ENCODE peak calls at places on chromosomes 3 and 15, in nine cellular contexts. X is heart left ventricle; N is lower lobe of right lung; V is left kidney; C is cardiac septum; G is NCI-H2081; T is activated T-cell treated with anti-CD3 and anti-CD28 coated beads, Interleukin-2, amount 50 U/mL, for 72 hours; L is stimulated activated effector memory CD8-positive, alpha-beta T cell treated with anti-CD3 and anti-CD28 coated beads, Interleukin-12 subunit alpha, Interleukin-12 subunit beta, amount 100 ng/mL, for 72 hours; S is AML-193. Q is an unnamed sample.

GRCh38 chr3:194030372-194030771 is 105.6 kb upstream of the HES1 start:
- DNase-seq in X (no peak), G (peak; percentile 47), V (no peak), T (no peak), N (no peak), L (no peak), S (no peak), C (no peak), Q (no peak)

GRCh38 chr3:52317601-52318000 is 1.5 kb downstream of the DNAH1 start:
- DNase-seq in L (peak; percentile 66), N (peak; percentile 84), G (no peak), V (peak; percentile 93), S (no peak), C (peak; percentile 82), X (peak; percentile 82), T (peak; percentile 77), Q (peak; percentile 78)

GRCh38 chr3:42063886-42064285 is 27.3 kb upstream of the TRAK1 start:
- DNase-seq in S (no peak), N (no peak), C (no peak), V (no peak), L (no peak), G (no peak), X (no peak), T (no peak), Q (no peak)

GRCh38 chr3:207973-208372 is 11.4 kb downstream of the CHL1 start:
- DNase-seq in L (no peak), G (no peak), S (no peak), N (no peak), C (no peak), X (no peak), T (no peak), V (no peak), Q (no peak)

GRCh38 chr3:178964551-178964950 is 107.1 kb downstream of the ZMAT3 start:
- DNase-seq in X (no peak), G (no peak), L (no peak), V (no peak), C (no peak), N (no peak), T (no peak), S (no peak), Q (no peak)

GRCh38 chr3:195259146-195259563 is 11.8 kb downstream of the XXYLT1 start:
- DNase-seq in L (no peak), S (no peak), N (no peak), G (no peak), V (no peak), C (no peak), T (no peak), X (no peak), Q (no peak)

GRCh38 chr15:72195101-72195511 is 2.5 kb downstream of the GRAMD2A start:
- DNase-seq in X (no peak), G (no peak), C (peak; percentile 78), L (no peak), S (peak; percentile 98), V (no peak), N (peak; percentile 74), T (no peak), Q (no peak)

GRCh38 chr15:32855942-32856341 is 138.1 kb downstream of the GREM1 start:
- DNase-seq in V (no peak), S (no peak), C (no peak), X (no peak), T (no peak), N (no peak), L (no peak), G (no peak), Q (no peak)

GRCh38 chr15:82178061-82178460 is 84.5 kb downstream of the EFL1 start:
- DNase-seq in X (no peak), T (no peak), V (no peak), S (no peak), C (no peak), G (no peak), N (no peak), L (no peak), Q (no peak)

GRCh38 chr3:38276081-38276916 is 5.8 kb upstream of the SLC22A14 start:
- DNase-seq in C (no peak), T (no peak), S (no peak), G (no peak), L (no peak), N (no peak), V (no peak), X (no peak), Q (no peak)